ENCODE peak calls at places on chromosome 11, in five cellular contexts. O, G, M, B and Q are unnamed samples.

GRCh38 chr11:79498681-79499080 is 57.9 kb upstream of the TENM4 start:
- DNase-seq in O (no peak), G (no peak), B (no peak), M (no peak), Q (no peak)

GRCh38 chr11:6498121-6498520 is 1.0 kb downstream of the DNHD1 start:
- DNase-seq in M (no peak), G (peak; percentile 52), O (no peak), B (no peak), Q (no peak)

GRCh38 chr11:914747-915493 is 4.3 kb upstream of the CHID1 start:
- DNase-seq in G (no peak), B (no peak), O (no peak), M (no peak), Q (no peak)

GRCh38 chr11:69337211-69337721 is 43.3 kb downstream of the MYEOV start:
- DNase-seq in B (no peak), M (no peak), O (no peak), G (peak; percentile 48), Q (peak; percentile 18)

GRCh38 chr11:78350646-78351165 is 66.9 kb downstream of the GAB2 start:
- DNase-seq in B (no peak), O (no peak), M (no peak), G (peak; percentile 70), Q (no peak)

GRCh38 chr11:113926273-113927183 is 21.9 kb downstream of the HTR3B start:
- DNase-seq in M (no peak), G (peak; percentile 15), O (no peak), B (no peak), Q (no peak)

GRCh38 chr11:106553304-106553703 is 465.0 kb downstream of the GUCY1A2 start:
- DNase-seq in G (no peak), B (no peak), M (no peak), O (no peak), Q (no peak)

GRCh38 chr11:78453140-78453935 is 35.7 kb upstream of the GAB2 start:
- DNase-seq in O (no peak), G (peak; percentile 67), B (no peak), M (no peak), Q (no peak)

GRCh38 chr11:279966-280761 is 2.0 kb downstream of the NLRP6 start:
- DNase-seq in O (peak; percentile 43), M (no peak), G (peak; percentile 33), B (no peak), Q (no peak)

GRCh38 chr11:2390871-2391662 is 9.5 kb upstream of the TSSC4 start:
- DNase-seq in M (no peak), G (peak; percentile 76), B (peak; percentile 41), O (no peak), Q (peak; percentile 36)